ENCODE peak calls at places on chromosomes 2 and 18, in five cellular contexts. O, J, Q, F and L are unnamed samples.

GRCh38 chr2:99617811-99618210 is 128.0 kb upstream of the REV1 start:
- DNase-seq in O (no peak), J (no peak), Q (no peak), F (no peak), L (no peak)

GRCh38 chr2:126244937-126245336 is 411.0 kb upstream of the GYPC start:
- DNase-seq in O (no peak), J (peak; percentile 4), Q (no peak), F (peak; percentile 48), L (no peak)

GRCh38 chr18:7174359-7175107 is 56.4 kb upstream of the LRRC30 start:
- DNase-seq in O (no peak), J (peak; percentile 39), Q (no peak), F (no peak), L (no peak)

GRCh38 chr2:10750610-10751009 is 29.2 kb downstream of the ATP6V1C2 start:
- DNase-seq in O (no peak), J (no peak), Q (no peak), F (no peak), L (no peak)

GRCh38 chr2:10977003-10977402 is 65.3 kb downstream of the KCNF1 start:
- DNase-seq in O (no peak), J (no peak), Q (no peak), F (no peak), L (no peak)

GRCh38 chr2:233081232-233081730 is 21.1 kb downstream of the INPP5D start:
- DNase-seq in O (no peak), J (no peak), Q (no peak), F (no peak), L (no peak)

GRCh38 chr2:152686308-152686707 is 31.0 kb downstream of the PRPF40A start:
- DNase-seq in O (no peak), J (no peak), Q (no peak), F (no peak), L (no peak)

GRCh38 chr2:218805627-218806026 is 23.7 kb downstream of the CYP27A1 start:
- DNase-seq in O (no peak), J (peak; percentile 17), Q (no peak), F (no peak), L (no peak)

GRCh38 chr2:55482186-55482945 is 37.2 kb upstream of the CFAP36 start:
- DNase-seq in O (peak; percentile 59), J (peak; percentile 63), Q (no peak), F (no peak), L (no peak)

GRCh38 chr18:58842978-58843661 is 21.6 kb upstream of the ZNF532 start:
- DNase-seq in O (peak; percentile 87), J (no peak), Q (no peak), F (no peak), L (no peak)

GRCh38 chr2:60478660-60479059 is 74.8 kb downstream of the BCL11A start:
- DNase-seq in O (no peak), J (no peak), Q (no peak), F (no peak), L (no peak)